ENCODE peak calls at places on chromosomes 13 and 19, in four cellular contexts. One of them, this sample, is unnamed.
A peak's percentile ranks its signal among the peaks of the same experiment; 100 is the strongest.

GRCh38 chr19:36032251-36033104 is at the start of gene CLIP3:
- DNase-seq in mucosa of gallbladder: peak; percentile 51
- DNase-seq in NCI-H1436: peak; percentile 81
- DNase-seq in mucosa of descending colon: peak; percentile 56
- DNase-seq in this sample: peak; percentile 83

GRCh38 chr13:41700790-41701310 is 243.5 kb downstream of the RGCC start:
- DNase-seq in mucosa of descending colon: no peak
- DNase-seq in mucosa of gallbladder: peak; percentile 25
- DNase-seq in NCI-H1436: no peak
- DNase-seq in this sample: no peak

GRCh38 chr13:99297330-99297729 is 9.9 kb downstream of the GPR183 start:
- DNase-seq in mucosa of descending colon: no peak
- DNase-seq in NCI-H1436: no peak
- DNase-seq in mucosa of gallbladder: no peak
- DNase-seq in this sample: no peak

GRCh38 chr19:49106648-49107135 is 7.5 kb upstream of the LIN7B start:
- DNase-seq in NCI-H1436: no peak
- DNase-seq in mucosa of gallbladder: no peak
- DNase-seq in mucosa of descending colon: peak; percentile 78
- DNase-seq in this sample: no peak

GRCh38 chr13:36675213-36675536 is 1.4 kb downstream of the SERTM1 start:
- DNase-seq in mucosa of gallbladder: no peak
- DNase-seq in mucosa of descending colon: no peak
- DNase-seq in NCI-H1436: no peak
- DNase-seq in this sample: no peak

GRCh38 chr19:2561895-2562294 is 86.0 kb downstream of the GADD45B start:
- DNase-seq in NCI-H1436: no peak
- DNase-seq in mucosa of gallbladder: no peak
- DNase-seq in mucosa of descending colon: no peak
- DNase-seq in this sample: peak; percentile 45

GRCh38 chr19:32674959-32675719 is at the start of gene ANKRD27:
- DNase-seq in NCI-H1436: peak; percentile 96
- DNase-seq in mucosa of gallbladder: peak; percentile 99
- DNase-seq in mucosa of descending colon: peak; percentile 99
- DNase-seq in this sample: peak; percentile 99

GRCh38 chr19:2534374-2535050 is 58.6 kb downstream of the GADD45B start:
- DNase-seq in NCI-H1436: no peak
- DNase-seq in mucosa of descending colon: no peak
- DNase-seq in mucosa of gallbladder: no peak
- DNase-seq in this sample: no peak

GRCh38 chr13:35744144-35744543 is 267.7 kb upstream of the MAB21L1 start:
- DNase-seq in NCI-H1436: no peak
- DNase-seq in mucosa of descending colon: no peak
- DNase-seq in mucosa of gallbladder: no peak
- DNase-seq in this sample: no peak

GRCh38 chr13:75485286-75486062 is 3.5 kb upstream of the TBC1D4 start:
- DNase-seq in mucosa of descending colon: no peak
- DNase-seq in mucosa of gallbladder: no peak
- DNase-seq in NCI-H1436: no peak
- DNase-seq in this sample: no peak

GRCh38 chr19:19966862-19967261 is 66.1 kb downstream of the ZNF93 start:
- DNase-seq in NCI-H1436: no peak
- DNase-seq in mucosa of gallbladder: no peak
- DNase-seq in mucosa of descending colon: no peak
- DNase-seq in this sample: no peak

GRCh38 chr13:46864941-46865340 is 31.9 kb downstream of the HTR2A start:
- DNase-seq in mucosa of gallbladder: no peak
- DNase-seq in NCI-H1436: no peak
- DNase-seq in mucosa of descending colon: no peak
- DNase-seq in this sample: no peak

GRCh38 chr13:43044720-43045301 is 21.4 kb downstream of the DNAJC15 start:
- DNase-seq in mucosa of gallbladder: no peak
- DNase-seq in NCI-H1436: no peak
- DNase-seq in mucosa of descending colon: no peak
- DNase-seq in this sample: no peak

GRCh38 chr19:38731654-38732301 is 12.5 kb downstream of the CAPN12 start:
- DNase-seq in mucosa of gallbladder: peak; percentile 80
- DNase-seq in mucosa of descending colon: peak; percentile 74
- DNase-seq in NCI-H1436: no peak
- DNase-seq in this sample: peak; percentile 35

GRCh38 chr19:46935066-46935663 is 74.4 kb downstream of the ARHGAP35 start:
- DNase-seq in NCI-H1436: no peak
- DNase-seq in mucosa of descending colon: no peak
- DNase-seq in mucosa of gallbladder: no peak
- DNase-seq in this sample: no peak

GRCh38 chr19:38686530-38686888 is 39.1 kb downstream of the ACTN4 start:
- DNase-seq in NCI-H1436: no peak
- DNase-seq in mucosa of descending colon: no peak
- DNase-seq in mucosa of gallbladder: no peak
- DNase-seq in this sample: no peak

GRCh38 chr13:49421391-49421790 is 22.5 kb downstream of the CAB39L start:
- DNase-seq in mucosa of gallbladder: no peak
- DNase-seq in mucosa of descending colon: no peak
- DNase-seq in NCI-H1436: no peak
- DNase-seq in this sample: no peak

GRCh38 chr19:48745208-48745995 is 1.3 kb downstream of the IZUMO1 start:
- DNase-seq in mucosa of gallbladder: peak; percentile 61
- DNase-seq in NCI-H1436: peak; percentile 83
- DNase-seq in mucosa of descending colon: no peak
- DNase-seq in this sample: no peak

GRCh38 chr19:13143135-13143534 is 7.0 kb downstream of the STX10 start:
- DNase-seq in mucosa of descending colon: no peak
- DNase-seq in mucosa of gallbladder: no peak
- DNase-seq in NCI-H1436: no peak
- DNase-seq in this sample: no peak

GRCh38 chr13:112820318-112820717 is 130.5 kb downstream of the ATP11A start:
- DNase-seq in NCI-H1436: no peak
- DNase-seq in mucosa of descending colon: no peak
- DNase-seq in mucosa of gallbladder: no peak
- DNase-seq in this sample: peak; percentile 21

GRCh38 chr19:16371540-16371986 is 46.9 kb downstream of the KLF2 start:
- DNase-seq in mucosa of gallbladder: peak; percentile 71
- DNase-seq in mucosa of descending colon: peak; percentile 87
- DNase-seq in NCI-H1436: no peak
- DNase-seq in this sample: peak; percentile 81

GRCh38 chr13:75872970-75873369 is 236.8 kb downstream of the LMO7 start:
- DNase-seq in NCI-H1436: no peak
- DNase-seq in mucosa of descending colon: no peak
- DNase-seq in mucosa of gallbladder: no peak
- DNase-seq in this sample: no peak

GRCh38 chr13:84962141-84962750 is 837.0 kb downstream of the SLITRK6 start:
- DNase-seq in mucosa of descending colon: no peak
- DNase-seq in NCI-H1436: no peak
- DNase-seq in mucosa of gallbladder: no peak
- DNase-seq in this sample: peak; percentile 51

GRCh38 chr13:39566216-39566869 is 36.6 kb downstream of the LHFPL6 start:
- DNase-seq in NCI-H1436: no peak
- DNase-seq in mucosa of descending colon: no peak
- DNase-seq in mucosa of gallbladder: no peak
- DNase-seq in this sample: no peak

GRCh38 chr13:82480415-82480814 is 1401.9 kb downstream of the SLITRK1 start:
- DNase-seq in mucosa of gallbladder: no peak
- DNase-seq in NCI-H1436: no peak
- DNase-seq in mucosa of descending colon: no peak
- DNase-seq in this sample: no peak

GRCh38 chr19:29302002-29302928 is 89.3 kb upstream of the UQCRFS1 start:
- DNase-seq in NCI-H1436: no peak
- DNase-seq in mucosa of gallbladder: no peak
- DNase-seq in mucosa of descending colon: no peak
- DNase-seq in this sample: peak; percentile 14

GRCh38 chr13:24180743-24181384 is 20.3 kb downstream of the SPATA13 start:
- DNase-seq in mucosa of gallbladder: no peak
- DNase-seq in mucosa of descending colon: no peak
- DNase-seq in NCI-H1436: no peak
- DNase-seq in this sample: no peak

GRCh38 chr19:12773571-12773970 is 1.8 kb downstream of the HOOK2 start:
- DNase-seq in mucosa of gallbladder: no peak
- DNase-seq in mucosa of descending colon: no peak
- DNase-seq in NCI-H1436: no peak
- DNase-seq in this sample: no peak

GRCh38 chr13:113853518-113854237 is 10.2 kb downstream of the GAS6 start:
- DNase-seq in NCI-H1436: no peak
- DNase-seq in mucosa of descending colon: no peak
- DNase-seq in mucosa of gallbladder: no peak
- DNase-seq in this sample: no peak

GRCh38 chr19:17294051-17294891 is 9.0 kb downstream of the ABHD8 start:
- DNase-seq in NCI-H1436: no peak
- DNase-seq in mucosa of descending colon: peak; percentile 73
- DNase-seq in mucosa of gallbladder: no peak
- DNase-seq in this sample: no peak

GRCh38 chr13:25632166-25632888 is 260.6 kb downstream of the ATP8A2 start:
- DNase-seq in mucosa of gallbladder: no peak
- DNase-seq in NCI-H1436: no peak
- DNase-seq in mucosa of descending colon: no peak
- DNase-seq in this sample: no peak

GRCh38 chr13:21583496-21583895 is 20.5 kb downstream of the MICU2 start:
- DNase-seq in mucosa of gallbladder: no peak
- DNase-seq in NCI-H1436: no peak
- DNase-seq in mucosa of descending colon: no peak
- DNase-seq in this sample: no peak

GRCh38 chr19:39517432-39517831 is 2.5 kb downstream of the SELENOV start:
- DNase-seq in mucosa of descending colon: no peak
- DNase-seq in NCI-H1436: no peak
- DNase-seq in mucosa of gallbladder: no peak
- DNase-seq in this sample: peak; percentile 12

GRCh38 chr19:461664-462551 is 1.1 kb upstream of the SHC2 start:
- DNase-seq in mucosa of gallbladder: peak; percentile 84
- DNase-seq in mucosa of descending colon: peak; percentile 73
- DNase-seq in NCI-H1436: peak; percentile 83
- DNase-seq in this sample: peak; percentile 66

This sample was measured in aorta.